ENCODE peak calls at places on chromosomes 13 and 19, in eight cellular contexts. U is heart right ventricle, W is breast epithelium, Z is PC-9, C is AG04450, R is GM20000, H is K562, E is thoracic aorta. G is an unnamed sample.

GRCh38 chr13:23751195-23751594 is 138.0 kb downstream of the MIPEP start:
- DNase-seq in U (no peak), W (no peak), Z (no peak), C (no peak), R (peak; percentile 24), H (no peak), E (no peak), G (no peak)

GRCh38 chr19:3625996-3626472 is 556 bp downstream of the CACTIN start:
- DNase-seq in U (no peak), W (no peak), Z (no peak), C (no peak), R (no peak), H (peak; percentile 38), E (no peak), G (no peak)

GRCh38 chr19:8698433-8699063 is at the start of gene ACTL9:
- DNase-seq in U (no peak), W (no peak), Z (no peak), C (no peak), R (no peak), H (no peak), E (no peak), G (no peak)

GRCh38 chr19:14728595-14728994 is 38.7 kb downstream of the ZNF333 start:
- DNase-seq in U (no peak), W (no peak), Z (no peak), C (no peak), R (no peak), H (no peak), E (no peak), G (no peak)

GRCh38 chr19:14337510-14337909 is 43.7 kb upstream of the ADGRE5 start:
- DNase-seq in U (no peak), W (no peak), Z (no peak), C (no peak), R (no peak), H (peak; percentile 83), E (no peak), G (peak; percentile 75)

GRCh38 chr19:47766670-47767069 is 11.8 kb upstream of the SELENOW start:
- DNase-seq in U (no peak), W (no peak), Z (no peak), C (no peak), R (no peak), H (no peak), E (no peak), G (no peak)

GRCh38 chr19:58544591-58545285 is 874 bp downstream of the TRIM28 start:
- DNase-seq in U (peak; percentile 50), W (no peak), Z (no peak), C (no peak), R (peak; percentile 96), H (peak; percentile 92), E (no peak), G (peak; percentile 28)

GRCh38 chr13:25200783-25201182 is 28.7 kb upstream of the AMER2 start:
- DNase-seq in U (no peak), W (no peak), Z (no peak), C (no peak), R (no peak), H (no peak), E (no peak), G (no peak)

GRCh38 chr19:2683430-2683995 is 19.0 kb downstream of the GNG7 start:
- DNase-seq in U (no peak), W (no peak), Z (no peak), C (no peak), R (no peak), H (no peak), E (no peak), G (no peak)

GRCh38 chr13:51823861-51824260 is 19.9 kb upstream of the DHRS12 start:
- DNase-seq in U (no peak), W (no peak), Z (no peak), C (no peak), R (no peak), H (no peak), E (no peak), G (no peak)

GRCh38 chr13:27079421-27079958 is 92.1 kb downstream of the USP12 start:
- DNase-seq in U (no peak), W (no peak), Z (no peak), C (peak; percentile 7), R (no peak), H (no peak), E (no peak), G (peak; percentile 60)

GRCh38 chr19:51750381-51751124 is 1.1 kb downstream of the FPR1 start:
- DNase-seq in U (no peak), W (no peak), Z (no peak), C (no peak), R (no peak), H (no peak), E (no peak), G (no peak)

GRCh38 chr13:26498524-26499208 is 58.8 kb upstream of the WASF3 start:
- DNase-seq in U (no peak), W (no peak), Z (no peak), C (no peak), R (no peak), H (no peak), E (no peak), G (no peak)

GRCh38 chr13:27339299-27339698 is 68.7 kb downstream of the RASL11A start:
- DNase-seq in U (no peak), W (no peak), Z (no peak), C (no peak), R (peak; percentile 38), H (peak; percentile 44), E (no peak), G (peak; percentile 86)

GRCh38 chr19:6002591-6002990 is 24.7 kb upstream of the RANBP3 start:
- DNase-seq in U (no peak), W (no peak), Z (no peak), C (no peak), R (no peak), H (no peak), E (no peak), G (no peak)

GRCh38 chr13:48640767-48641166 is 13.0 kb upstream of the CYSLTR2 start:
- DNase-seq in U (no peak), W (no peak), Z (no peak), C (no peak), R (no peak), H (no peak), E (no peak), G (no peak)

GRCh38 chr13:113124211-113125025 is 1.8 kb downstream of the F10 start:
- DNase-seq in U (no peak), W (peak; percentile 25), Z (no peak), C (no peak), R (no peak), H (no peak), E (no peak), G (no peak)

GRCh38 chr13:31875134-31875533 is 135.8 kb downstream of the RXFP2 start:
- DNase-seq in U (no peak), W (no peak), Z (no peak), C (no peak), R (no peak), H (no peak), E (no peak), G (no peak)

GRCh38 chr19:39507715-39508364 is 7.1 kb upstream of the SELENOV start:
- DNase-seq in U (no peak), W (no peak), Z (no peak), C (no peak), R (no peak), H (no peak), E (no peak), G (no peak)

GRCh38 chr13:47310376-47310775 is 413.5 kb upstream of the HTR2A start:
- DNase-seq in U (no peak), W (no peak), Z (no peak), C (no peak), R (no peak), H (no peak), E (no peak), G (no peak)

GRCh38 chr13:74820809-74821208 is 661.2 kb downstream of the TBC1D4 start:
- DNase-seq in U (no peak), W (no peak), Z (no peak), C (no peak), R (no peak), H (no peak), E (no peak), G (peak; percentile 31)
- TF ChIP-seq CTCF in U (no peak), W (no peak), Z (no peak), C (no peak), R (no peak), H (no peak), E (no peak), G (no peak)

DNA sequence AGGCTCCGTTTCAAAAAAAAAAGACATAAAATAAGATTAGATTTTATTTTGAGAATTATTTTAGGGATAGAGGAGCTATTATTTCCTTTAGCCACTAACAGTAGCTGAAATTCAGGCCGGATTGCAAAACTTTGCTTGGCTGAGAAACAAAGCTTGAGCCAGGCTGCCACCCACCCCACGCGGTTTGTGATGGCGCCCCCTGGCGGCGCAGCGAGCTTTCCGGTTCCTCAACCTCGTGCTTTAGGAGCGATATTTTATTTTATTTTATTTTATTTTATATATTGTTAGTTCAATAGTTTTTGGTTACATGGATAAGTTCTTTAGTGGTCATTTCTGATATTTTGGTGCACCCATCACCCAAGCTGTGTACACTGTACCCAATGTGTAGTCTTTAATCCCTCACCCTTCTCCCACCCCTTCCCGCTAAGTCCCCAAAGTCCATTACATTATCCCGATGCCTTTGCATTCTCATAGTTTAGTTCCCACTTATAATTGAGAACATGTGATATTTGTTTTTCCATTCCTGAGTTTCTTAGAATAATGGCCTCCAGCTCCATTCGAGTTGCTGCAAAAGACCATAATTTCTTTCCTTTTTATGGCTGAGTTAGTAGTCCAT is 19.8 kb upstream of the CEACAM4 start:
- DNase-seq in U (peak; percentile 21), W (no peak), Z (no peak), C (no peak), R (no peak), H (peak; percentile 55), E (no peak), G (no peak)
- TF ChIP-seq CTCF in U (peak; percentile 21), W (no peak), Z (peak; percentile 47), C (peak; percentile 33), R (peak; percentile 19), H (peak; percentile 70), E (no peak), G (peak; percentile 56)

GRCh38 chr19:4690362-4690761 is 20.2 kb upstream of the MYDGF start:
- DNase-seq in U (no peak), W (no peak), Z (no peak), C (no peak), R (no peak), H (no peak), E (no peak), G (no peak)
- TF ChIP-seq CTCF in U (no peak), W (no peak), Z (no peak), C (no peak), R (no peak), H (peak; percentile 18), E (no peak), G (no peak)

DNA sequence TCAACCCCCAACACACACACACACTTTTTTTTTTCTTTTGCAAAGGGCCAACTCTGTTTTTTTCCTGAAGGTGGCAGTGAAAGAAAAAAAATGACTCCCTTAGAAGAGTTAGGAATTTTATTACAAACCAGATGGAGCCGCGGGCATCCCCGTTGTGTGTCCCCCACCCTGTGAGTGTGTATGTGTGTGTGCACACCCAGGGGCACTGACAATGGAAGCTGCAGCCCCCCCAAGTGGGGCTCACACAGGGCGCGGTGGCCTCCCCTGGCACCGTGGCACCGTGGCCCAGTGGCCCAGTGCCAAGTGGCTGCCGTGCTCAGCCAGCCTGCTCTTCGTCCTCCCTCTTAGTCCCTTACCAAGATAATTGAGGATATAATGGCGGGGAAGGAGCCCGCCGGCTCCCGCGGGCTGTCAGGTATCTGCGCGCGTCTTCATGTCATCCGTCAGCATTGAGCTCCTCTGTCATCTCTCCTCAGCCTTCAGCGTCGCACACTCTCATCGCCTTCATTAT is 314.1 kb downstream of the ZNF536 start:
- DNase-seq in U (no peak), W (no peak), Z (no peak), C (no peak), R (no peak), H (no peak), E (no peak), G (no peak)
- TF ChIP-seq CTCF in U (peak; percentile 18), W (no peak), Z (no peak), C (no peak), R (no peak), H (no peak), E (no peak), G (peak; percentile 26)